ENCODE peak calls at places on chromosome 5, in four cellular contexts. F is small intestine; Y is CD8-positive, alpha-beta memory T cell; X is cardiac muscle cell. G is an unnamed sample.

GRCh38 chr5:181131514-181131913 is 545 bp upstream of the OR2V1 start:
- DNase-seq in F (no peak), Y (no peak), X (no peak), G (no peak)

GRCh38 chr5:87266914-87267573 is 639 bp upstream of the RASA1 start:
- DNase-seq in F (no peak), Y (no peak), X (no peak), G (no peak)

GRCh38 chr5:112248643-112249042 is 170.4 kb downstream of the EPB41L4A start:
- DNase-seq in F (no peak), Y (no peak), X (no peak), G (no peak)

GRCh38 chr5:76818844-76819831 is at the start of gene F2RL1:
- DNase-seq in F (peak; percentile 96), Y (peak; percentile 37), X (peak; percentile 68), G (no peak)

GRCh38 chr5:28707706-28708105 is 1669.3 kb upstream of the CDH9 start:
- DNase-seq in F (no peak), Y (no peak), X (no peak), G (no peak)

GRCh38 chr5:151092750-151093149 is 11.9 kb upstream of the TNIP1 start:
- DNase-seq in F (peak; percentile 62), Y (no peak), X (no peak), G (peak; percentile 78)

GRCh38 chr5:89556215-89557009 is 673.4 kb upstream of the MEF2C start:
- DNase-seq in F (no peak), Y (no peak), X (no peak), G (no peak)

GRCh38 chr5:149682532-149683076 is 47.5 kb upstream of the PPARGC1B start:
- DNase-seq in F (no peak), Y (no peak), X (no peak), G (no peak)

GRCh38 chr5:147188200-147189108 is 46.4 kb upstream of the STK32A start:
- DNase-seq in F (peak; percentile 76), Y (peak; percentile 44), X (peak; percentile 81), G (peak; percentile 79)

GRCh38 chr5:172466062-172466461 is 11.7 kb upstream of the SH3PXD2B start:
- DNase-seq in F (no peak), Y (no peak), X (no peak), G (no peak)

GRCh38 chr5:168270446-168270845 is 21.0 kb upstream of the WWC1 start:
- DNase-seq in F (peak; percentile 82), Y (no peak), X (no peak), G (no peak)

GRCh38 chr5:148459669-148460068 is 75.9 kb downstream of the FBXO38 start:
- DNase-seq in F (no peak), Y (no peak), X (no peak), G (no peak)

GRCh38 chr5:119743927-119744326 is 114.6 kb downstream of the FAM170A start:
- DNase-seq in F (peak; percentile 48), Y (peak; percentile 16), X (peak; percentile 67), G (peak; percentile 71)

DNA sequence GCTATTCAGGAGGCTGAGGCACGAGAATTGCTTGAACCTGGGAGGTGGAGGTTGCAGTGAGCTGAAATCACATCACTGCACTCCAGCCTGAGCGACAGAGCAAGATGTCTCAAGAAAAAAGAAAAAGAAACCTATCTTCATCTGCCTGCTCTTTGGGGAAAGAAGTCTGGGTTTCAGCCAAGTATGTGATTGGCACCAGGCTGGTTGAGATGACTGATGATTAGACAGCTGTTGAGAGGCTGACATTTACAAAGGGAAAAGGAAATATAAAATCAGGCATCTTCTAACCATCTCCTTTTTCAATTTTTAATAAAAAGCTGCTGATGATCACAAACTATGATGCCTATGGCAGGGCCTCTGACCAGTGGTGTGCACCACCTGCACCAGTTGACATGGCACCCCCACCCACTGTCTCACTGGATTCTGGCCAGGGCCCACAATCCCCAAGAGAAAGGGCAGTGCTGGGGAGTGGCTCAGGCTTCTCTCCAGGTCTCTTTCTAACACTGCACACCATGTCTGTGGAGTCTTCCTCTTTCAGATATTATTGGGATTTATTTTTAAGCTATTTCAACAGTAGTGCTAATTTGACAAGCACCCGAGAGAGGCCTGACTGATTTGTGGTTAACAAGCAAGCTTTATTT is 17.2 kb upstream of the C5orf15 start:
- DNase-seq in F (no peak), Y (no peak), X (no peak), G (no peak)
- H3K36me3 ChIP-seq in F (peaks cover 11% of the 10 kb centered on the region), Y (peaks cover 7% of the 10 kb centered on the region), X (peaks cover 55% of the 10 kb centered on the region), G (peaks cover 89% of the 10 kb centered on the region)

DNA sequence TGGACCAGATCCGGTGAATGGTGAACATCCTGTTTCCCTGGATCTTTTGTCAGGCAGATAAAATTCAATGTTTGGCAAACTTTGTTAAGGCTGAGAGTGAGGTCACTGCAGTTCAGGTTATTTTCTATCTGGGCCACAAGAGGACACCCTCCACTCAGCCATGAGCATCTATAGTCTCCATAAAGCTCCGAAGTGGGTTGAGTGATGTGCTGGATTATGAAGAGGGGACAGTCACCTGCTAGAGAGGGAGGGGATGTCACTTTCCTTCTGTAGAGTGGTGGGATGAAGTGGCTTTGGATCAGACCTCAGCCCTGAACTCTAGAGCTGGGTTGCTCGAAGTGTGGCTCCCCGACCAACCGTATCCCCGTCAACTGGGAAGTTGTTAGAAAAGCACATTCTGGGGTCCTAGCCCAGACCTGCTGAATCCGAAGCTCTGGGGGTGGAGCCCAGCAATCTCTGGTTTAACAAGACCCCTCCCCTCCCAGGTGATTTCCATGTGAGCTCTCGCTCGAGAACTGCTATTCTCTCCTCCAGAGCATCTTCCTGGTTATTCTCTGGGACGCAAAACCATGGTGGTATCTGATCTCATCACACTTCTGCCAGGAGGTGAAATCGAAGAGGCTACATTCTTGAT is 31.8 kb upstream of the FGF1 start:
- DNase-seq in F (peak; percentile 62), Y (no peak), X (peak; percentile 43), G (peak; percentile 34)
- H3K4me1 ChIP-seq in F (no peaks in the 10 kb centered on the region), Y (peaks cover 11% of the 10 kb centered on the region), X (no peaks in the 10 kb centered on the region), G (peaks cover 3% of the 10 kb centered on the region)

DNA sequence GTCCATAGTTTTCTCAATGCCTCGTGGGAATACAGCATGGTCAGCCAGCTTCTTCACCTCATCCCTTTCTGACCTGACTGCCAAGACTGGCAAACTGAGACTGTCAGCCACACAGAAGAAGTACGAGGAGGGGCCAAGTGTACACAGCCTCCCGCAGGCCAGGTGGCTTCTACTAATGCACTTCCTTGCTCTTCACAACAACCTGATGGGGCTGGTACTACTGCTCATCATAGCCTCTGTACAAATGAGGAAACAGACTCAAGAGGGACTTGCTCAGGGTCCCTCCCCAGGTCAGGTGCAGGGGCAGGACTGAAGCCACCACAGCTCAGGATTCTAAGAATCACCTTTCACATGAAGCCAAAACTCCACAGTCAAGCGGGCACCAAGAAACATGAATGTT is 21.2 kb downstream of the NIPAL4 start:
- DNase-seq in F (no peak), Y (no peak), X (no peak), G (no peak)
- H3K36me3 ChIP-seq in F (no peaks in the 10 kb centered on the region), Y (no peaks in the 10 kb centered on the region), X (peaks cover 4% of the 10 kb centered on the region), G (peaks cover 53% of the 10 kb centered on the region)

GRCh38 chr5:130116972-130117371 is 212.7 kb downstream of the CHSY3 start:
- DNase-seq in F (no peak), Y (no peak), X (no peak), G (no peak)
- H3K4me1 ChIP-seq in F (no peaks in the 10 kb centered on the region), Y (no peaks in the 10 kb centered on the region), X (no peaks in the 10 kb centered on the region), G (no peaks in the 10 kb centered on the region)

GRCh38 chr5:5648694-5649093 is 226.2 kb downstream of the ICE1 start:
- DNase-seq in F (no peak), Y (no peak), X (peak; percentile 83), G (no peak)
- H3K36me3 ChIP-seq in F (no peaks in the 10 kb centered on the region), Y (no peaks in the 10 kb centered on the region), X (no peaks in the 10 kb centered on the region), G (no peaks in the 10 kb centered on the region)

GRCh38 chr5:140566665-140567064 is 2.0 kb downstream of the SLC35A4 start:
- DNase-seq in F (no peak), Y (no peak), X (no peak), G (no peak)

GRCh38 chr5:140565780-140566095 is 1.1 kb downstream of the SLC35A4 start:
- DNase-seq in F (no peak), Y (no peak), X (no peak), G (no peak)

GRCh38 chr5:140567871-140568270 is 3.2 kb downstream of the SLC35A4 start:
- DNase-seq in F (no peak), Y (no peak), X (no peak), G (no peak)

GRCh38 chr5:140568664-140569063 is 4.0 kb downstream of the SLC35A4 start:
- DNase-seq in F (no peak), Y (no peak), X (no peak), G (no peak)

GRCh38 chr5:140567136-140567818 is 2.6 kb downstream of the SLC35A4 start:
- DNase-seq in F (no peak), Y (no peak), X (no peak), G (no peak)
- H3K4me1 ChIP-seq in F (no peaks in the 10 kb centered on the region), Y (peaks cover 47% of the 10 kb centered on the region), X (peaks cover 14% of the 10 kb centered on the region), G (peaks cover 5% of the 10 kb centered on the region)